ENCODE peak calls at places on chromosomes 1 and 21, in nine cellular contexts. One of them, this sample, is unnamed.

GRCh38 chr1:81803423-81804103 is 2.8 kb downstream of the ADGRL2 start:
- DNase-seq in H1: no peak
- DNase-seq in A549: no peak
- DNase-seq in K562: no peak
- DNase-seq in sigmoid colon: no peak
- DNase-seq in tibial nerve: no peak
- DNase-seq in stomach: no peak
- DNase-seq in esophagus muscularis mucosa: no peak
- DNase-seq in ovary: no peak
- DNase-seq in this sample: no peak

GRCh38 chr1:58968360-58968952 is 184.6 kb upstream of the JUN start:
- DNase-seq in K562: peak; percentile 37
- DNase-seq in esophagus muscularis mucosa: no peak
- DNase-seq in tibial nerve: peak; percentile 62
- DNase-seq in sigmoid colon: peak; percentile 94
- DNase-seq in H1: no peak
- DNase-seq in ovary: peak; percentile 76
- DNase-seq in stomach: peak; percentile 87
- DNase-seq in A549: no peak
- DNase-seq in this sample: peak; percentile 79

GRCh38 chr1:60033066-60033465 is 40.5 kb downstream of the C1orf87 start:
- DNase-seq in sigmoid colon: no peak
- DNase-seq in esophagus muscularis mucosa: no peak
- DNase-seq in tibial nerve: no peak
- DNase-seq in K562: no peak
- DNase-seq in A549: no peak
- DNase-seq in stomach: no peak
- DNase-seq in H1: no peak
- DNase-seq in ovary: no peak
- DNase-seq in this sample: no peak

GRCh38 chr1:88773540-88774150 is 89.6 kb downstream of the PKN2 start:
- DNase-seq in esophagus muscularis mucosa: no peak
- DNase-seq in stomach: no peak
- DNase-seq in A549: no peak
- DNase-seq in tibial nerve: no peak
- DNase-seq in sigmoid colon: no peak
- DNase-seq in ovary: no peak
- DNase-seq in K562: no peak
- DNase-seq in H1: no peak
- DNase-seq in this sample: no peak

GRCh38 chr1:197444754-197445153 is 176.7 kb downstream of the CRB1 start:
- DNase-seq in sigmoid colon: no peak
- DNase-seq in A549: no peak
- DNase-seq in ovary: no peak
- DNase-seq in tibial nerve: no peak
- DNase-seq in H1: no peak
- DNase-seq in stomach: no peak
- DNase-seq in K562: no peak
- DNase-seq in esophagus muscularis mucosa: no peak
- DNase-seq in this sample: no peak

GRCh38 chr1:7516892-7517291 is 254.2 kb upstream of the VAMP3 start:
- DNase-seq in stomach: no peak
- DNase-seq in A549: no peak
- DNase-seq in ovary: no peak
- DNase-seq in K562: no peak
- DNase-seq in esophagus muscularis mucosa: no peak
- DNase-seq in H1: no peak
- DNase-seq in tibial nerve: no peak
- DNase-seq in sigmoid colon: no peak
- DNase-seq in this sample: no peak

GRCh38 chr1:100217834-100218233 is 31.8 kb downstream of the DBT start:
- DNase-seq in esophagus muscularis mucosa: no peak
- DNase-seq in ovary: no peak
- DNase-seq in sigmoid colon: no peak
- DNase-seq in A549: no peak
- DNase-seq in stomach: peak; percentile 45
- DNase-seq in K562: no peak
- DNase-seq in tibial nerve: no peak
- DNase-seq in H1: no peak
- DNase-seq in this sample: no peak

GRCh38 chr1:24864409-24864808 is 65.7 kb downstream of the RUNX3 start:
- DNase-seq in stomach: peak; percentile 39
- DNase-seq in tibial nerve: no peak
- DNase-seq in A549: no peak
- DNase-seq in sigmoid colon: no peak
- DNase-seq in K562: no peak
- DNase-seq in ovary: no peak
- DNase-seq in esophagus muscularis mucosa: no peak
- DNase-seq in H1: no peak
- DNase-seq in this sample: no peak

GRCh38 chr21:34589511-34590282 is 25.2 kb downstream of the RCAN1 start:
- DNase-seq in esophagus muscularis mucosa: no peak
- DNase-seq in A549: no peak
- DNase-seq in H1: no peak
- DNase-seq in ovary: no peak
- DNase-seq in tibial nerve: no peak
- DNase-seq in sigmoid colon: no peak
- DNase-seq in stomach: no peak
- DNase-seq in K562: no peak
- DNase-seq in this sample: no peak

DNA sequence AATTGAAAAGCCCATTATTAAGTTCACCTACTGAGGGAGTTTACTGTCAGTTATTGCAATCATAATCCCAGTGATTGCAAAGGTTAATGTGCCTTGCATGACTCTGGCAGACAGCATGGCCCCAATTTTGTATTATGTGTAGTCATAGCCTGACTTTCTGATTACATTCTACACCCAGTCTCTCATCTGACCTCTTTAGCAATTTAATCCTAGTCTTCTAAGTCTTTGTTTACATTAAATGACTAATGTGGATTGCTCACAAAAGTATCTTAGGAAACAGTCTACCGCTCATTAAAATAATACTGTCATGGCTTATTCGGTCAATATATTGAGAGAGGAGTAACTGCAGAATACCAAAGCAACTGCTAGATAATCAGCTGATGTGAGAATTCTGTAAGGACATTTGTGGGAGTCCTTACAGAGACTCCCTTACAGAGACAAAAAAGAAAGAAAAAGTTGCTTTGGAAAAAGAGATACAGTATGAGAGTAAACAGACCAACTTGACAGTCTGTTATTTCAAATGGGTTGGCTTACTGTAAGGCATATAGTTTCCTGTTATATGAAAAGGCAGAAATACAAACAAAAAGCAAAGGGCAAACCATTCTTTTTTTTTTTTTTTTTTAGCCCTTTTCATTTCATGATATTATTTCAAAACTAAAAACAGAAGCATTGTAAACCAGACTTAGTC is 42.8 kb downstream of the SMG7 start:
- DNase-seq in ovary: no peak
- DNase-seq in tibial nerve: no peak
- DNase-seq in stomach: no peak
- DNase-seq in A549: peak; percentile 7
- DNase-seq in sigmoid colon: no peak
- DNase-seq in esophagus muscularis mucosa: no peak
- DNase-seq in K562: no peak
- DNase-seq in H1: no peak
- DNase-seq in this sample: no peak
- TF ChIP-seq EP300 in ovary: no peak
- TF ChIP-seq EP300 in tibial nerve: no peak
- TF ChIP-seq EP300 in stomach: no peak
- TF ChIP-seq EP300 in A549: no peak
- TF ChIP-seq EP300 in sigmoid colon: no peak
- TF ChIP-seq EP300 in esophagus muscularis mucosa: no peak
- TF ChIP-seq EP300 in K562: no peak
- TF ChIP-seq EP300 in H1: no peak
- TF ChIP-seq EP300 in this sample: no peak

GRCh38 chr1:174239541-174239940 is 80.2 kb downstream of the RABGAP1L start:
- DNase-seq in tibial nerve: no peak
- DNase-seq in ovary: no peak
- DNase-seq in stomach: no peak
- DNase-seq in A549: no peak
- DNase-seq in H1: no peak
- DNase-seq in esophagus muscularis mucosa: no peak
- DNase-seq in sigmoid colon: no peak
- DNase-seq in K562: no peak
- DNase-seq in this sample: no peak

GRCh38 chr1:174244017-174244416 is 84.7 kb downstream of the RABGAP1L start:
- DNase-seq in A549: no peak
- DNase-seq in H1: no peak
- DNase-seq in ovary: no peak
- DNase-seq in K562: no peak
- DNase-seq in esophagus muscularis mucosa: no peak
- DNase-seq in stomach: no peak
- DNase-seq in sigmoid colon: no peak
- DNase-seq in tibial nerve: no peak
- DNase-seq in this sample: no peak

GRCh38 chr1:174243451-174244000 is 84.2 kb downstream of the RABGAP1L start:
- DNase-seq in esophagus muscularis mucosa: no peak
- DNase-seq in A549: no peak
- DNase-seq in ovary: no peak
- DNase-seq in K562: no peak
- DNase-seq in sigmoid colon: no peak
- DNase-seq in tibial nerve: no peak
- DNase-seq in H1: no peak
- DNase-seq in stomach: no peak
- DNase-seq in this sample: no peak

GRCh38 chr1:174247472-174247871 is 88.2 kb downstream of the RABGAP1L start:
- DNase-seq in ovary: no peak
- DNase-seq in sigmoid colon: no peak
- DNase-seq in H1: no peak
- DNase-seq in esophagus muscularis mucosa: no peak
- DNase-seq in tibial nerve: no peak
- DNase-seq in stomach: no peak
- DNase-seq in A549: no peak
- DNase-seq in K562: no peak
- DNase-seq in this sample: no peak

GRCh38 chr1:174242856-174243255 is 83.5 kb downstream of the RABGAP1L start:
- DNase-seq in ovary: no peak
- DNase-seq in H1: no peak
- DNase-seq in A549: no peak
- DNase-seq in sigmoid colon: no peak
- DNase-seq in tibial nerve: no peak
- DNase-seq in esophagus muscularis mucosa: no peak
- DNase-seq in K562: no peak
- DNase-seq in stomach: no peak
- DNase-seq in this sample: no peak
- H3K4me3 ChIP-seq in ovary: no peak overlapping the region
- H3K4me3 ChIP-seq in H1: no peak overlapping the region
- H3K4me3 ChIP-seq in A549: no peak overlapping the region
- H3K4me3 ChIP-seq in sigmoid colon: no peak overlapping the region
- H3K4me3 ChIP-seq in tibial nerve: no peak overlapping the region
- H3K4me3 ChIP-seq in esophagus muscularis mucosa: no peak overlapping the region
- H3K4me3 ChIP-seq in K562: no peak overlapping the region
- H3K4me3 ChIP-seq in stomach: no peak overlapping the region
- H3K4me3 ChIP-seq in this sample: no peak overlapping the region

GRCh38 chr21:45097827-45098387 is 23.5 kb downstream of the ADARB1 start:
- DNase-seq in K562: no peak
- DNase-seq in ovary: no peak
- DNase-seq in stomach: no peak
- DNase-seq in tibial nerve: no peak
- DNase-seq in H1: no peak
- DNase-seq in sigmoid colon: no peak
- DNase-seq in esophagus muscularis mucosa: no peak
- DNase-seq in A549: no peak
- DNase-seq in this sample: no peak

GRCh38 chr21:45098867-45099266 is 24.5 kb downstream of the ADARB1 start:
- DNase-seq in sigmoid colon: no peak
- DNase-seq in K562: peak; percentile 46
- DNase-seq in A549: no peak
- DNase-seq in ovary: no peak
- DNase-seq in H1: no peak
- DNase-seq in esophagus muscularis mucosa: no peak
- DNase-seq in stomach: no peak
- DNase-seq in tibial nerve: no peak
- DNase-seq in this sample: no peak

GRCh38 chr21:45095505-45095904 is 21.1 kb downstream of the ADARB1 start:
- DNase-seq in A549: no peak
- DNase-seq in H1: no peak
- DNase-seq in ovary: no peak
- DNase-seq in esophagus muscularis mucosa: no peak
- DNase-seq in tibial nerve: no peak
- DNase-seq in K562: no peak
- DNase-seq in sigmoid colon: no peak
- DNase-seq in stomach: no peak
- DNase-seq in this sample: no peak

GRCh38 chr21:45094412-45094811 is 20.0 kb downstream of the ADARB1 start:
- DNase-seq in A549: no peak
- DNase-seq in tibial nerve: no peak
- DNase-seq in esophagus muscularis mucosa: no peak
- DNase-seq in K562: no peak
- DNase-seq in ovary: no peak
- DNase-seq in sigmoid colon: no peak
- DNase-seq in H1: no peak
- DNase-seq in stomach: no peak
- DNase-seq in this sample: no peak

GRCh38 chr21:45096216-45096615 is 21.8 kb downstream of the ADARB1 start:
- DNase-seq in H1: no peak
- DNase-seq in K562: no peak
- DNase-seq in stomach: no peak
- DNase-seq in esophagus muscularis mucosa: no peak
- DNase-seq in ovary: no peak
- DNase-seq in tibial nerve: no peak
- DNase-seq in sigmoid colon: no peak
- DNase-seq in A549: no peak
- DNase-seq in this sample: no peak
- H3K27ac ChIP-seq in H1: no peak overlapping the region
- H3K27ac ChIP-seq in K562: no peak overlapping the region
- H3K27ac ChIP-seq in stomach: peak overlapping the region; percentile 40
- H3K27ac ChIP-seq in esophagus muscularis mucosa: no peak overlapping the region
- H3K27ac ChIP-seq in ovary: no peak overlapping the region
- H3K27ac ChIP-seq in tibial nerve: no peak overlapping the region
- H3K27ac ChIP-seq in sigmoid colon: no peak overlapping the region
- H3K27ac ChIP-seq in A549: no peak overlapping the region
- H3K27ac ChIP-seq in this sample: no peak overlapping the region

GRCh38 chr1:27394282-27394658 is 1.8 kb downstream of the GPR3 start:
- DNase-seq in ovary: no peak
- DNase-seq in K562: no peak
- DNase-seq in esophagus muscularis mucosa: no peak
- DNase-seq in sigmoid colon: no peak
- DNase-seq in H1: no peak
- DNase-seq in A549: no peak
- DNase-seq in stomach: no peak
- DNase-seq in tibial nerve: no peak
- DNase-seq in this sample: no peak

GRCh38 chr1:27394925-27395324 is 2.5 kb downstream of the GPR3 start:
- DNase-seq in ovary: no peak
- DNase-seq in K562: no peak
- DNase-seq in esophagus muscularis mucosa: no peak
- DNase-seq in sigmoid colon: no peak
- DNase-seq in H1: no peak
- DNase-seq in stomach: no peak
- DNase-seq in A549: no peak
- DNase-seq in tibial nerve: no peak
- DNase-seq in this sample: no peak

GRCh38 chr1:27397106-27397505 is 4.7 kb downstream of the GPR3 start:
- DNase-seq in sigmoid colon: no peak
- DNase-seq in stomach: no peak
- DNase-seq in H1: no peak
- DNase-seq in esophagus muscularis mucosa: no peak
- DNase-seq in A549: no peak
- DNase-seq in tibial nerve: no peak
- DNase-seq in K562: peak; percentile 58
- DNase-seq in ovary: no peak
- DNase-seq in this sample: no peak

GRCh38 chr1:27393641-27394281 is 1.3 kb downstream of the GPR3 start:
- DNase-seq in esophagus muscularis mucosa: no peak
- DNase-seq in stomach: no peak
- DNase-seq in ovary: no peak
- DNase-seq in A549: no peak
- DNase-seq in sigmoid colon: no peak
- DNase-seq in tibial nerve: no peak
- DNase-seq in K562: no peak
- DNase-seq in H1: no peak
- DNase-seq in this sample: no peak

GRCh38 chr1:27395441-27396195 is 3.2 kb downstream of the GPR3 start:
- DNase-seq in sigmoid colon: peak; percentile 87
- DNase-seq in stomach: peak; percentile 80
- DNase-seq in esophagus muscularis mucosa: no peak
- DNase-seq in A549: peak; percentile 55
- DNase-seq in K562: peak; percentile 80
- DNase-seq in tibial nerve: peak; percentile 67
- DNase-seq in H1: peak; percentile 93
- DNase-seq in ovary: peak; percentile 86
- DNase-seq in this sample: no peak
- TF ChIP-seq EP300 in sigmoid colon: no peak
- TF ChIP-seq EP300 in stomach: no peak
- TF ChIP-seq EP300 in esophagus muscularis mucosa: no peak
- TF ChIP-seq EP300 in A549: no peak
- TF ChIP-seq EP300 in K562: no peak
- TF ChIP-seq EP300 in tibial nerve: no peak
- TF ChIP-seq EP300 in H1: no peak
- TF ChIP-seq EP300 in ovary: no peak
- TF ChIP-seq EP300 in this sample: no peak

This sample was measured in suprapubic skin.